ENCODE peak calls at places on chromosomes 7 and 10, in ten cellular contexts. Z, U, O, B, G, S, W, P, V and K are unnamed samples.
A peak's percentile ranks its signal among the peaks of the same experiment; 100 is the strongest.

GRCh38 chr10:18501198-18501597 is 150.2 kb downstream of the NSUN6 start:
- DNase-seq in Z (peak; percentile 69), U (no peak), O (no peak), B (no peak), G (no peak), S (no peak), W (no peak), P (no peak), V (no peak), K (no peak)

GRCh38 chr7:77587276-77587675 is 50.2 kb downstream of the PTPN12 start:
- DNase-seq in Z (no peak), U (no peak), O (no peak), B (no peak), G (no peak), S (no peak), W (no peak), P (no peak), V (no peak), K (no peak)

GRCh38 chr7:37924399-37924798 is 4.0 kb downstream of the EPDR1 start:
- DNase-seq in Z (no peak), U (no peak), O (no peak), B (no peak), G (no peak), S (no peak), W (no peak), P (no peak), V (no peak), K (no peak)

GRCh38 chr7:19776981-19777380 is 3.6 kb upstream of the TMEM196 start:
- DNase-seq in Z (no peak), U (no peak), O (no peak), B (no peak), G (no peak), S (no peak), W (no peak), P (no peak), V (no peak), K (no peak)

GRCh38 chr10:15258255-15258654 is 89.8 kb upstream of the NMT2 start:
- DNase-seq in Z (no peak), U (no peak), O (no peak), B (no peak), G (no peak), S (no peak), W (no peak), P (no peak), V (no peak), K (no peak)

GRCh38 chr10:102705531-102705930 is 8.7 kb downstream of the ARL3 start:
- DNase-seq in Z (no peak), U (no peak), O (no peak), B (no peak), G (no peak), S (no peak), W (no peak), P (no peak), V (no peak), K (no peak)

GRCh38 chr10:101123815-101124617 is 7.1 kb upstream of the TLX1 start:
- DNase-seq in Z (no peak), U (no peak), O (no peak), B (peak; percentile 50), G (no peak), S (no peak), W (no peak), P (no peak), V (no peak), K (no peak)

GRCh38 chr7:93055543-93056107 is 62.2 kb downstream of the SAMD9 start:
- DNase-seq in Z (peak; percentile 70), U (peak; percentile 62), O (no peak), B (no peak), G (no peak), S (no peak), W (no peak), P (no peak), V (no peak), K (no peak)

GRCh38 chr7:5094641-5095040 is 49.0 kb downstream of the RBAK start:
- DNase-seq in Z (peak; percentile 29), U (no peak), O (no peak), B (no peak), G (no peak), S (no peak), W (no peak), P (no peak), V (no peak), K (no peak)

GRCh38 chr7:121329460-121330052 is 756 bp downstream of the WNT16 start:
- DNase-seq in Z (peak; percentile 26), U (no peak), O (peak; percentile 45), B (no peak), G (peak; percentile 74), S (no peak), W (no peak), P (no peak), V (no peak), K (no peak)

GRCh38 chr10:32256613-32257437 is 90.1 kb downstream of the EPC1 start:
- DNase-seq in Z (peak; percentile 60), U (peak; percentile 73), O (peak; percentile 49), B (peak; percentile 74), G (peak; percentile 65), S (no peak), W (peak; percentile 47), P (no peak), V (peak; percentile 54), K (peak; percentile 1)

GRCh38 chr10:60304832-60305231 is 84.8 kb downstream of the ANK3 start:
- DNase-seq in Z (no peak), U (no peak), O (no peak), B (no peak), G (no peak), S (no peak), W (no peak), P (no peak), V (no peak), K (no peak)

GRCh38 chr7:27678617-27679260 is 16.1 kb upstream of the HIBADH start:
- DNase-seq in Z (peak; percentile 54), U (no peak), O (no peak), B (no peak), G (no peak), S (no peak), W (no peak), P (no peak), V (no peak), K (no peak)

GRCh38 chr10:126759531-126759930 is 89.0 kb upstream of the C10orf90 start:
- DNase-seq in Z (no peak), U (no peak), O (no peak), B (no peak), G (no peak), S (no peak), W (no peak), P (no peak), V (no peak), K (no peak)

GRCh38 chr10:125209591-125210373 is 49.4 kb upstream of the CTBP2 start:
- DNase-seq in Z (no peak), U (no peak), O (no peak), B (no peak), G (no peak), S (no peak), W (no peak), P (no peak), V (no peak), K (peak; percentile 35)

DNA sequence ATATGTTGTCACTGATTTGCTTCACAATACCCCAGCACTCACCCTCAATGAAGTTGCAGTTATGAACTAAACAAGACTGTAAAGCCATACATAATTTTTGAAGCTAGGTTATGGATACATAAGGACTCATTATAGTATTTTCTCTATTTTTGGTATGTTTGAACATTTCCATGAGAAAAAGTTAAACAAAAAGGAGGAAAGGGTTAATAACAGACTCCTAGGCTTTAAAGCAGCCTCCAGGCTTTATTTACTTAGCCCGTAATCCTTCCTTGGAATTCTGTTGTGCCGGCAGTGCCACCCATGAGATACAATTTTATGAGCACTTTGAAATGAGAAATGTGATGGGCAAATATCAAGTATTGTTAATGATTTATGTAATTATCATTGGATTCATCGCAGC is 2.1 kb upstream of the DENND11 start:
- DNase-seq in Z (no peak), U (no peak), O (no peak), B (no peak), G (no peak), S (no peak), W (no peak), P (no peak), V (no peak), K (no peak)
- H3K27ac ChIP-seq in Z (no peak overlapping the region), U (no peak overlapping the region), O (no peak overlapping the region), B (no peak overlapping the region), G (no peak overlapping the region), S (no peak overlapping the region), W (no peak overlapping the region), P (no peak overlapping the region), V (no peak overlapping the region), K (no peak overlapping the region)

GRCh38 chr7:65840446-65840845 is 32.4 kb upstream of the VKORC1L1 start:
- DNase-seq in Z (no peak), U (no peak), O (no peak), B (no peak), G (peak; percentile 84), S (no peak), W (no peak), P (no peak), V (no peak), K (no peak)
- H3K27ac ChIP-seq in Z (no peak overlapping the region), U (no peak overlapping the region), O (no peak overlapping the region), B (no peak overlapping the region), G (no peak overlapping the region), S (no peak overlapping the region), W (no peak overlapping the region), P (no peak overlapping the region), V (no peak overlapping the region), K (no peak overlapping the region)

GRCh38 chr10:86105640-86106039 is 261.0 kb downstream of the GRID1 start:
- DNase-seq in Z (no peak), U (no peak), O (no peak), B (no peak), G (no peak), S (no peak), W (no peak), P (no peak), V (no peak), K (no peak)
- H3K27ac ChIP-seq in Z (no peak overlapping the region), U (no peak overlapping the region), O (no peak overlapping the region), B (no peak overlapping the region), G (no peak overlapping the region), S (no peak overlapping the region), W (no peak overlapping the region), P (no peak overlapping the region), V (no peak overlapping the region), K (peak overlapping the region; percentile 2)

DNA sequence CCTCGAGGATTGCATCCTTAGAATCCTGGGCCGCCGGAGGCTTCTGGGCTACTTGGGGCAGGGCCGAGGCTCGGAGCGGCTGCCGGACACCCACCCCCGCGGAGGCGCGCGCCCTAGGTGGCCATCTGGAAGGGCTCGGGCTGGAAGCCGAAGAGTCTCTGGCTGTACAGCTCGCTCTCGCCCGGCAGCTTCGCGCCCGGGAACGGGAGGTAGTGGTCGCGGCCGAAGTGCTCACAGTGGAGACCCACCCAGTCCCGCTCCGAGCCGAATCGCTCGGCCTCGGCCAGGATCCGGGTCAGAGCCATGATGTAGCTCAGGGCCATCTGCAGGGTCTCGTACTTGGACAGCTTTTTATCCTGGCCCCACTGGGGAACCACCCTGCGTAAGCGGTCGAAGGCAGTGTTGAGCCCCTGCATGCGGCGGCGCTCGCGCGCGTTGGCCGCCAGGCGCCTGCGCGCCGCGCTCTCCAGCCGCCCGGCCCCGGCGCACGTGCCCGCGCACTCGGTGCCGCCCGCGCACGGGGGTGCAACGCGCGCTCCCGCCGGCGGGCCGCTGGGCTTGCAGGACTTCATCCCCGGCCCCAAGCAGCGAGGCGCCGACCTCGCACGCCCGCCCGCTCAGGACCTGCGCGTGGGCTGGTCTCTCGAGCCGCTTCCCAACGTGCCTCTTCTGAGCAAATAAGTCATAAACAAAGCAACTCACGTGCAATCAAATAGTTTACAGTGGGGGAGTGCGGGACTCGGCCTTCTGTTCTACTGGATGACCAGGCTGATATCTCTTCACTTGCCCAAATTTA is 609 bp downstream of the ATOH7 start:
- DNase-seq in Z (peak; percentile 87), U (peak; percentile 79), O (peak; percentile 63), B (peak; percentile 70), G (peak; percentile 82), S (no peak), W (peak; percentile 1), P (no peak), V (peak; percentile 19), K (peak; percentile 50)
- H3K27ac ChIP-seq in Z (peak overlapping the region; percentile 60), U (no peak overlapping the region), O (peak overlapping the region; percentile 45), B (peak overlapping the region; percentile 27), G (no peak overlapping the region), S (peak overlapping the region; percentile 88), W (no peak overlapping the region), P (no peak overlapping the region), V (no peak overlapping the region), K (peak overlapping the region; percentile 82)